ENCODE peak calls at places on chromosomes 3 and 15, in nine cellular contexts. W is CD8-positive, alpha-beta T cell; B is left lung; Y is HFF-Myc; I is thoracic aorta; D is fibroblast of villous mesenchyme; U is HCT116; M is uterus; E is MCF 10A. X is an unnamed sample.
A peak's percentile ranks its signal among the peaks of the same experiment; 100 is the strongest.

GRCh38 chr15:59691194-59691805 is 2.2 kb upstream of the BNIP2 start:
- DNase-seq in E (peak; percentile 63), B (no peak), M (no peak), I (no peak), W (peak; percentile 51), D (peak; percentile 56), U (peak; percentile 39), Y (no peak), X (peak; percentile 10)

GRCh38 chr15:63500265-63501250 is 3.8 kb upstream of the USP3 start:
- DNase-seq in M (no peak), E (no peak), W (no peak), U (no peak), D (no peak), B (no peak), Y (no peak), I (no peak), X (no peak)

GRCh38 chr15:87365221-87365620 is 891.3 kb downstream of the NTRK3 start:
- DNase-seq in D (peak; percentile 29), E (peak; percentile 29), B (no peak), M (no peak), Y (no peak), W (no peak), U (no peak), I (no peak), X (no peak)

GRCh38 chr3:123096701-123097100 is 29.9 kb downstream of the PDIA5 start:
- DNase-seq in Y (peak; percentile 72), E (no peak), B (no peak), M (peak; percentile 66), D (peak; percentile 95), U (no peak), W (no peak), I (no peak), X (no peak)

GRCh38 chr3:188241883-188242282 is 87.9 kb downstream of the LPP start:
- DNase-seq in M (no peak), I (no peak), E (peak; percentile 24), D (no peak), Y (no peak), W (no peak), U (no peak), B (no peak), X (no peak)

GRCh38 chr3:166284994-166285393 is 447.8 kb upstream of the BCHE start:
- DNase-seq in I (no peak), M (no peak), Y (no peak), W (no peak), U (no peak), E (peak; percentile 60), D (no peak), B (no peak), X (no peak)

GRCh38 chr15:78449220-78449999 is 11.4 kb downstream of the IREB2 start:
- DNase-seq in D (peak; percentile 86), E (no peak), W (no peak), B (no peak), M (no peak), Y (no peak), U (no peak), I (no peak), X (no peak)

GRCh38 chr3:56801151-56801596 is 575 bp downstream of the ARHGEF3 start:
- DNase-seq in E (peak; percentile 35), Y (no peak), M (no peak), I (no peak), W (peak; percentile 44), D (no peak), U (no peak), B (no peak), X (peak; percentile 15)

GRCh38 chr3:198064420-198064819 is 104.4 kb downstream of the LMLN start:
- DNase-seq in Y (no peak), U (no peak), W (no peak), B (no peak), I (no peak), M (no peak), D (no peak), E (no peak), X (no peak)

GRCh38 chr3:73037369-73037699 is 24.1 kb upstream of the EBLN2 start:
- DNase-seq in E (no peak), W (no peak), B (no peak), U (no peak), D (no peak), I (no peak), M (no peak), Y (no peak), X (no peak)

GRCh38 chr3:101791778-101792177 is 12.8 kb downstream of the NXPE3 start:
- DNase-seq in M (no peak), E (no peak), B (no peak), U (no peak), W (no peak), D (no peak), I (no peak), Y (no peak), X (no peak)

GRCh38 chr3:52204337-52205073 is 6.5 kb downstream of the ALAS1 start:
- DNase-seq in E (peak; percentile 92), D (no peak), B (no peak), M (no peak), U (no peak), W (no peak), I (no peak), Y (no peak), X (no peak)

DNA sequence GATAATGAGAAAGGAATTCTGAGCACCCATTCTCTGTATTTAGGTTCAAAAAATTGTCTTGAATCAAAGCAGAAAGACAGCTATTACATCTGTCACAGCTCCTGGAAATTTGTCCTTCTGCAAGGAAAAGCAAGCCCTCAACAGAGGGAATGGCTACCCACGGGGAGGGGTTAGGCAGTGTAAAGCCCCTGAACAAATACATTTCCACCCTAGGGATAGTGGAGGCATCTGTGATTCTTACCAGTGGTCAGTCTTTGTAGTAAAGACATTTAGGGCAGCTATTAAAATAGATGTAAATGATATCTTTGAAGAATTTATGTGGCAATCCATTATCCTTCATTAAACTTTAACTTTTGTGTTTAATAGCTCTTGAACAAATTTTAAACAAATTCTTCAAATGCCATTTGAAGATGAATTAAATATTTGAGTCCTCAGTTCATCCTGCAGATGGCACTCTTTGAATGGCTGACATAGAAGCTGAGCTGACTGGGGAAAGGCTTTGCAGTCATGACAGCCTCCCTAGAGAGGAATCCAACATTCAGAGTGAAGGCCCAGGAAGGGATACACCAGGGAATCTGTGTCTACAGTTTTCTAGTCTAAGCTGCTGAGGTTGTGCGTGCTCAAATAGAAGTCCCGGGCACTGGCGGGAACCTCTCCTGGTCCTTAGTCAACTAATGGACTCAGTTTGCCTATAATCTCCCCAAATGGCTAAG is 359.7 kb upstream of the ROPN1 start:
- DNase-seq in E (peak; percentile 64), Y (peak; percentile 31), D (peak; percentile 67), I (no peak), B (no peak), W (no peak), U (peak; percentile 31), M (no peak), X (no peak)
- TF ChIP-seq CTCF in E (peak; percentile 65), Y (peak; percentile 47), D (peak; percentile 64), I (peak; percentile 47), B (no peak), W (no peak), U (peak; percentile 31), M (peak; percentile 30), X (no peak)

GRCh38 chr15:25875551-25875950 is 12.4 kb upstream of the ATP10A start:
- DNase-seq in W (no peak), I (no peak), E (no peak), U (no peak), B (no peak), M (no peak), D (no peak), Y (no peak), X (no peak)

GRCh38 chr15:25870899-25871298 is 7.8 kb upstream of the ATP10A start:
- DNase-seq in B (no peak), D (no peak), U (no peak), I (no peak), E (no peak), W (no peak), Y (no peak), M (no peak), X (no peak)

GRCh38 chr15:25869696-25870095 is 6.6 kb upstream of the ATP10A start:
- DNase-seq in B (no peak), Y (no peak), M (no peak), U (no peak), W (no peak), E (no peak), I (no peak), D (no peak), X (no peak)

GRCh38 chr15:25874379-25874778 is 11.3 kb upstream of the ATP10A start:
- DNase-seq in M (no peak), U (no peak), Y (no peak), I (no peak), B (no peak), E (no peak), D (no peak), W (no peak), X (no peak)

DNA sequence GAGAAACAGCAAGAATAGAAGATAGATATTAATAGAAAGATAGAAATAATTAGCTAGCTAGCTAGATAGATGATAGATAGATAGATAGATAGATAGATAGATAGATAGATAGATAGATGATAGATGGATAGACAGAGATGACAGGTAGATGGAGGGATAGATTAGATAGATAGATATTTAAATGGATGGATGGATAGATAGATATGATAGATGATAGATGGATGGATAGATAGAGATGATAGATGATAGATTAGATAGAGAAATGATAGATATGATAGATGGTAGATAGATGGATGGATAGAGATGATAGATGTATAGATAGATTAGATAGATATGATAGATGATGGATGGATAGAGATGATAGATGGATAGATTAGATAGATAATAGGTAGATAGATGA is 8.3 kb upstream of the ATP10A start:
- DNase-seq in Y (no peak), D (no peak), M (no peak), W (no peak), E (no peak), U (no peak), B (no peak), I (no peak), X (no peak)
- TF ChIP-seq CTCF in Y (no peak), D (no peak), M (no peak), W (no peak), E (no peak), U (no peak), B (no peak), I (no peak), X (no peak)

GRCh38 chr3:61372723-61373122 is 121.5 kb upstream of the FHIT start:
- DNase-seq in U (no peak), B (no peak), E (no peak), M (no peak), D (no peak), W (no peak), I (no peak), Y (no peak), X (no peak)

DNA sequence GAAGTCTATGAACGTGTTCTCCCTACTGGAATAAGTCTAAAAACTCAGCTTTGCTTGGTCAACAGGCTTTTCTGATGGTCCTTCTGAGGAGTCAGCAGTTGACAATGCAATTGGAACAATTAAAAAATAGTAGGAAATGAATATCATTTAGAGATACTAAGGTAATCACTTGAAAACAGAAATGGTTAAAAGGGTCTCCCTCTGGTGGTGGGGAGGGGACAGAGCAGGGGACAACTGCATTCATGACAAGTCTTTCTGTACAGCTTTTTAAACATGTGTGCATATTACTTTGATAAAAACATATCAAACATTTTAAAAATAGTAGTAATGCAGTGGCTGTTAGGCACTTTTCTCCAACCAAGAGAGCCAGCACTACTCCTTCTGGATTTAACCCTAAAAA is 119.9 kb upstream of the FHIT start:
- DNase-seq in B (no peak), M (no peak), D (peak; percentile 3), Y (no peak), U (peak; percentile 35), W (no peak), E (peak; percentile 32), I (no peak), X (no peak)
- TF ChIP-seq CTCF in B (no peak), M (no peak), D (peak; percentile 48), Y (peak; percentile 71), U (peak; percentile 79), W (peak; percentile 29), E (peak; percentile 47), I (no peak), X (peak; percentile 50)

GRCh38 chr3:180018588-180018987 is 18.1 kb downstream of the PEX5L start:
- DNase-seq in B (no peak), D (no peak), Y (no peak), I (no peak), M (no peak), E (no peak), W (no peak), U (no peak), X (no peak)
- TF ChIP-seq CTCF in B (no peak), D (no peak), Y (no peak), I (no peak), M (no peak), E (no peak), W (no peak), U (no peak), X (no peak)

X was measured in CD4-positive, alpha-beta T cell.